ENCODE peak calls at places on chromosome 19, in six cellular contexts. B, E, I, L, T and W are unnamed samples.

GRCh38 chr19:30853036-30853435 is 480.9 kb downstream of the ZNF536 start:
- DNase-seq in B (no peak), E (no peak), I (no peak), L (no peak), T (no peak), W (no peak)

GRCh38 chr19:48249502-48250014 is 6.2 kb downstream of the CARD8 start:
- DNase-seq in B (no peak), E (no peak), I (peak), L (peak), T (no peak), W (no peak)

GRCh38 chr19:34244611-34245299 is 9.6 kb upstream of the GARRE1 start:
- DNase-seq in B (no peak), E (no peak), I (no peak), L (no peak), T (peak), W (no peak)

GRCh38 chr19:4582980-4583842 is 23.7 kb upstream of the SEMA6B start:
- DNase-seq in B (no peak), E (no peak), I (no peak), L (no peak), T (no peak), W (no peak)

GRCh38 chr19:1051791-1052190 is 11.9 kb downstream of the ABCA7 start:
- DNase-seq in B (no peak), E (no peak), I (no peak), L (no peak), T (no peak), W (no peak)

GRCh38 chr19:6249296-6249695 is 30.5 kb downstream of the MLLT1 start:
- DNase-seq in B (no peak), E (no peak), I (no peak), L (no peak), T (no peak), W (no peak)

GRCh38 chr19:10390652-10391286 is 10.4 kb upstream of the TYK2 start:
- DNase-seq in B (peak), E (peak), I (peak), L (peak), T (peak), W (no peak)

GRCh38 chr19:955803-956746 is 28.1 kb upstream of the WDR18 start:
- DNase-seq in B (no peak), E (peak), I (no peak), L (no peak), T (no peak), W (no peak)

GRCh38 chr19:17243854-17244617 is 1.7 kb downstream of the NR2F6 start:
- DNase-seq in B (peak), E (peak), I (no peak), L (no peak), T (peak), W (no peak)

GRCh38 chr19:708154-709141 is at the start of gene PALM:
- DNase-seq in B (no peak), E (peak), I (no peak), L (no peak), T (no peak), W (no peak)

GRCh38 chr19:3573162-3573857 is 566 bp downstream of the HMG20B start:
- DNase-seq in B (no peak), E (peak), I (peak), L (no peak), T (no peak), W (no peak)

GRCh38 chr19:10256970-10257615 is 5.1 kb downstream of the MRPL4 start:
- DNase-seq in B (no peak), E (no peak), I (no peak), L (no peak), T (no peak), W (no peak)

GRCh38 chr19:48190288-48191284 is 20.1 kb downstream of the ZSWIM9 start:
- DNase-seq in B (no peak), E (peak), I (peak), L (peak), T (peak), W (no peak)

GRCh38 chr19:5172859-5173577 is 167.6 kb downstream of the PTPRS start:
- DNase-seq in B (peak), E (no peak), I (no peak), L (no peak), T (peak), W (peak)

GRCh38 chr19:873084-874019 is 13.9 kb downstream of the CFD start:
- DNase-seq in B (peak), E (peak), I (peak), L (peak), T (peak), W (no peak)

GRCh38 chr19:19321143-19321577 is 531 bp downstream of the MAU2 start:
- DNase-seq in B (no peak), E (peak), I (peak), L (no peak), T (peak), W (no peak)

GRCh38 chr19:3188627-3189596 is 3.2 kb downstream of the NCLN start:
- DNase-seq in B (no peak), E (no peak), I (no peak), L (no peak), T (no peak), W (no peak)

GRCh38 chr19:4722671-4723464 is 774 bp downstream of the DPP9 start:
- DNase-seq in B (no peak), E (no peak), I (peak), L (peak), T (peak), W (no peak)

GRCh38 chr19:38699027-38699346 is 45.3 kb downstream of the CAPN12 start:
- DNase-seq in B (no peak), E (no peak), I (peak), L (peak), T (no peak), W (no peak)

GRCh38 chr19:46958542-46958941 is 61.1 kb upstream of the NPAS1 start:
- DNase-seq in B (peak), E (no peak), I (peak), L (peak), T (peak), W (peak)

GRCh38 chr19:14619404-14619803 is 36.5 kb downstream of the CLEC17A start:
- DNase-seq in B (no peak), E (no peak), I (no peak), L (no peak), T (no peak), W (no peak)

GRCh38 chr19:18867199-18867598 is 28.8 kb downstream of the CERS1 start:
- DNase-seq in B (no peak), E (no peak), I (no peak), L (no peak), T (no peak), W (no peak)

GRCh38 chr19:13839938-13840750 is 36.8 kb upstream of the NANOS3 start:
- DNase-seq in B (peak), E (no peak), I (peak), L (no peak), T (no peak), W (no peak)

GRCh38 chr19:55347442-55348009 is 7.0 kb downstream of the COX6B2 start:
- DNase-seq in B (no peak), E (no peak), I (no peak), L (no peak), T (no peak), W (no peak)

GRCh38 chr19:49809987-49810389 is 3.1 kb downstream of the FUZ start:
- DNase-seq in B (no peak), E (no peak), I (no peak), L (no peak), T (no peak), W (no peak)

GRCh38 chr19:49812452-49812996 is 568 bp downstream of the FUZ start:
- DNase-seq in B (no peak), E (no peak), I (no peak), L (no peak), T (no peak), W (no peak)

GRCh38 chr19:49814010-49814409 is 918 bp upstream of the FUZ start:
- DNase-seq in B (no peak), E (no peak), I (no peak), L (no peak), T (no peak), W (no peak)

GRCh38 chr19:49811328-49811727 is 1.8 kb downstream of the FUZ start:
- DNase-seq in B (no peak), E (no peak), I (no peak), L (no peak), T (no peak), W (no peak)

GRCh38 chr19:49812997-49813861 is at the start of gene FUZ:
- DNase-seq in B (peak), E (peak), I (peak), L (peak), T (peak), W (peak)
- TF ChIP-seq CTCF in B (peak), E (no peak), I (no peak), L (no peak), T (peak), W (peak)

GRCh38 chr19:11482384-11483050 is 1.7 kb upstream of the ELAVL3 start:
- DNase-seq in B (peak), E (peak), I (peak), L (peak), T (peak), W (no peak)

GRCh38 chr19:11481777-11482383 is 1.0 kb upstream of the ELAVL3 start:
- DNase-seq in B (peak), E (peak), I (peak), L (peak), T (peak), W (no peak)

GRCh38 chr19:11479470-11480080 is 1.3 kb downstream of the ELAVL3 start:
- DNase-seq in B (no peak), E (peak), I (peak), L (peak), T (no peak), W (no peak)

GRCh38 chr19:11480081-11480926 is 542 bp downstream of the ELAVL3 start:
- DNase-seq in B (no peak), E (peak), I (no peak), L (no peak), T (no peak), W (no peak)

GRCh38 chr19:11480927-11481776 is at the start of gene ELAVL3:
- DNase-seq in B (no peak), E (peak), I (peak), L (no peak), T (no peak), W (no peak)
- TF ChIP-seq CTCF in B (no peak), E (no peak), I (no peak), L (no peak), T (no peak), W (no peak)

GRCh38 chr19:58278156-58279041 is at the start of gene ZNF8:
- DNase-seq in B (peak), E (peak), I (peak), L (peak), T (peak), W (peak)
- TF ChIP-seq CTCF in B (peak), E (no peak), I (no peak), L (peak), T (peak), W (no peak)

GRCh38 chr19:27775395-27775794 is 1437.6 kb downstream of the UQCRFS1 start:
- DNase-seq in B (no peak), E (no peak), I (no peak), L (no peak), T (no peak), W (no peak)
- TF ChIP-seq CTCF in B (no peak), E (no peak), I (no peak), L (no peak), T (no peak), W (no peak)

DNA sequence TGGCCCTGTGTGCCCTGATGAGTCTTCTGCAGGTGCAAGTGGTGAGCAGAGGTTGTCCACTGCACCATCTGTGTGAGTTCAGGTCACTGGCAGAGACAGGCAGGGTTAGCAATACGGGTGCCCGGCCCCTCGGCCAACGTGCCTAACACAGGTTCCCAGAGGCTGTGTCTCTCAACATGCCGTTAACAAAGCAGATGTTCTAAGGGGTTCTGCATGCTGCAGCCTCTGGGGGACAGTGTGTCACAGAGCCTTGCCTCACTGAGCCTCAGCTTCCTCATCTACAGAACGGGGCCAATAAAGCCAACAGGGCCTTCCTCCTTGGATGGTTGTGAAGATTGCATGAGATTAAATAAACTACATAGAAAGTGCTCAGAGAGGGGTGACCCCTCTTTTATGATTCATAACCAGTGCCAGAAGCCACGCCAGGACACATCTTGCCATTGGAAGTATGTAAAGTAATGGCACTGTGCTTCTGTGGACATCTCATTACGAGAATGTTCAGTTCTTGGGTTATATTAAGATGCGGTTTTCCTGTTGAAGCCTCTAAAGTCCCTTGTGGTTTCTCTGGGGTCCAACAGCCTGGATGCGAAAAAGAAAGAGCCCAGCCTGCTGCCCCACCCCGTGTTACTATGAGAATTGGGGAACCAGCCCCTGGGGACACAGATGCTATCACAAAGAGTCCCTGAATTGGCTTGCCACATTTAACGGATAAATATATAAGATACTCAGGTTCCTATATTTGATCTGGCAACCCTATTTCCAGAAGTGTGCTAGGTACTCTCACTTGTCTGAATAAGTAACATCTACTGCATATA is 11.2 kb upstream of the ARHGEF18 start:
- DNase-seq in B (no peak), E (no peak), I (peak), L (peak), T (no peak), W (no peak)
- TF ChIP-seq CTCF in B (no peak), E (no peak), I (no peak), L (peak), T (no peak), W (no peak)

DNA sequence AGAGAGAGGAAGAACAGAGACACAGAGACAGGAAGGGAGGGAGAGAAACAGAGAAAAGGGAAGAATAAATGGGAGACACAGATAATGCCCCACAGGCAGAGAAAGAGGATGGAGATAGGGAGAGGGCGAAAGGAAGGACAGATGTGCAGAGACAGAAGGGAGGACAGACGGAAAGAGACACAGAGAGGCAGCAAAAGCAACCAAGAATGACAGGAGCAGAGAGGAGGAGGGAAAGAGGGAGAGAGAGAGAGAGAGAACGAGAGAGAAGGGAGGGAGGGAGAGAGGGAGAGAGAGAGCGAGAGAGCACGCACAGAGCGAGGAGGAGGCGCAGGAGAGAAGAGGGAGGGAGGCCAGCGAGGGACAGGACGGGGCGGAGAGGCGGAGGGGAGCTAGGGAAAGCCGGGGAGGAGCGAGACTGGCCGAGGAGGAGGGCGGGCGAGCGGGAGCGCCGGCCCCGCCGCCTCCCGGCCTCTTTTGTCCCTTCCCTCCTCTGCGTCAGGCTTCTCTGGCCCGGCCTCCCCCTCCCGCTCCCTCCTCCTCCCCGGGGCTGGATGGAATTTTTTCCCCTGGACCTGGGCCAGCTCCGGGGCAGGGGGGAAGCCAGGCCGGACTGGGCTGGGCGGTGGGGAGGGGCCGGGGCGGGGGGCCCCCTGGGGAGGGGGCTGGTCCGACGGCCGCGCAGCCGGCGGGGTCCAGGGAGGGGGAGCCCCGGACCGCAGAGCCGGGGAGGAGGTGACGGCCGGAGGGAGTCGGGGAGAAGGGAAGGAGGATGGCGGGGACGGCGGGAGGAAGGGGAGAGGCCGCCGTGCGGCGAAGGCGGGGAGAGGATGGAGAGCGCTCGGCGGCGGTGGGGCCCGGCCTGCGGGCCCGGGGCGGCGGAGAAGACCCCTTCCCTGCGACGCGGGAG is 4.2 kb upstream of the SPACA6 start:
- DNase-seq in B (peak), E (peak), I (no peak), L (peak), T (peak), W (peak)
- TF ChIP-seq CTCF in B (no peak), E (no peak), I (no peak), L (no peak), T (no peak), W (no peak)

DNA sequence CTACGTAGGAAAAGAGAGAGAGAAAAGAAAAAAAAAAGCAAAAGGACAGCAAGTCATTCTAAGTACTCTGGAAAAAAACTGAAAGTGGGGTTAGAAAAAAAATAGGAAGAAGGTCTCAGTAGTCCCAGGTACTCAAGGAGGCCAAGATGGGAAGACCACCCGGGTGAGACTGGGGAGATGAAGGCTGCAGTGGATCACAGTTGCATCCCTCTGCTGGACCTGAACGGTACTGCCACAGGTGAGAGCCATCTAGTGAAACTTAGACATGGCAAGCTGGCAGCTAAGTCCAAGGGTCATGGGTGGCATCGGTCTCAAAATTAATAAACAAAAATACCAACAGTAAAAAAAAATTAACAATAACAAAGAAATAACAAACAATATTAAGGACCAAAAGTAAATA is 41.0 kb upstream of the ZNF91 start:
- DNase-seq in B (no peak), E (peak), I (peak), L (no peak), T (no peak), W (no peak)
- TF ChIP-seq CTCF in B (peak), E (peak), I (no peak), L (no peak), T (peak), W (peak)